ENCODE peak calls at places on chromosomes 3 and 15, in eight cellular contexts. One of them, this sample, is unnamed.

GRCh38 chr3:97793415-97794019 is 28.3 kb upstream of the CRYBG3 start:
- DNase-seq in AG09319: peak; percentile 34
- DNase-seq in gastrocnemius medialis: no peak
- DNase-seq in astrocyte: peak; percentile 19
- DNase-seq in HuH-7.5: no peak
- DNase-seq in NCI-H774: peak; percentile 68
- DNase-seq in stimulated activated CD4-positive, alpha-beta T cell treated with anti-CD3 and anti-CD28 coated beads, TNF-alpha, amount 100 ng/mL, for 4 hours: no peak
- DNase-seq in Right ventricle myocardium superior: no peak
- DNase-seq in this sample: no peak

GRCh38 chr3:64166584-64167155 is 58.6 kb downstream of the PRICKLE2 start:
- DNase-seq in gastrocnemius medialis: no peak
- DNase-seq in NCI-H774: no peak
- DNase-seq in Right ventricle myocardium superior: no peak
- DNase-seq in HuH-7.5: peak; percentile 73
- DNase-seq in astrocyte: peak; percentile 68
- DNase-seq in stimulated activated CD4-positive, alpha-beta T cell treated with anti-CD3 and anti-CD28 coated beads, TNF-alpha, amount 100 ng/mL, for 4 hours: no peak
- DNase-seq in AG09319: no peak
- DNase-seq in this sample: no peak

GRCh38 chr3:16301490-16301889 is 36.5 kb downstream of the OXNAD1 start:
- DNase-seq in NCI-H774: no peak
- DNase-seq in gastrocnemius medialis: no peak
- DNase-seq in Right ventricle myocardium superior: no peak
- DNase-seq in HuH-7.5: no peak
- DNase-seq in stimulated activated CD4-positive, alpha-beta T cell treated with anti-CD3 and anti-CD28 coated beads, TNF-alpha, amount 100 ng/mL, for 4 hours: no peak
- DNase-seq in AG09319: no peak
- DNase-seq in astrocyte: no peak
- DNase-seq in this sample: no peak

GRCh38 chr3:127714151-127714571 is 41.4 kb downstream of the ABTB1 start:
- DNase-seq in gastrocnemius medialis: no peak
- DNase-seq in astrocyte: no peak
- DNase-seq in Right ventricle myocardium superior: no peak
- DNase-seq in stimulated activated CD4-positive, alpha-beta T cell treated with anti-CD3 and anti-CD28 coated beads, TNF-alpha, amount 100 ng/mL, for 4 hours: no peak
- DNase-seq in AG09319: no peak
- DNase-seq in NCI-H774: no peak
- DNase-seq in HuH-7.5: no peak
- DNase-seq in this sample: no peak

GRCh38 chr15:46646476-46646875 is 1011.6 kb downstream of the SQOR start:
- DNase-seq in AG09319: no peak
- DNase-seq in Right ventricle myocardium superior: no peak
- DNase-seq in astrocyte: no peak
- DNase-seq in stimulated activated CD4-positive, alpha-beta T cell treated with anti-CD3 and anti-CD28 coated beads, TNF-alpha, amount 100 ng/mL, for 4 hours: no peak
- DNase-seq in NCI-H774: no peak
- DNase-seq in HuH-7.5: no peak
- DNase-seq in gastrocnemius medialis: no peak
- DNase-seq in this sample: no peak

GRCh38 chr15:70974004-70974832 is 81.6 kb downstream of the LRRC49 start:
- DNase-seq in NCI-H774: no peak
- DNase-seq in gastrocnemius medialis: no peak
- DNase-seq in Right ventricle myocardium superior: no peak
- DNase-seq in astrocyte: peak; percentile 54
- DNase-seq in stimulated activated CD4-positive, alpha-beta T cell treated with anti-CD3 and anti-CD28 coated beads, TNF-alpha, amount 100 ng/mL, for 4 hours: no peak
- DNase-seq in AG09319: peak; percentile 24
- DNase-seq in HuH-7.5: no peak
- DNase-seq in this sample: no peak

GRCh38 chr3:189001559-189001958 is 170.2 kb upstream of the TPRG1 start:
- DNase-seq in Right ventricle myocardium superior: no peak
- DNase-seq in stimulated activated CD4-positive, alpha-beta T cell treated with anti-CD3 and anti-CD28 coated beads, TNF-alpha, amount 100 ng/mL, for 4 hours: no peak
- DNase-seq in HuH-7.5: no peak
- DNase-seq in NCI-H774: no peak
- DNase-seq in AG09319: no peak
- DNase-seq in astrocyte: peak; percentile 78
- DNase-seq in gastrocnemius medialis: no peak
- DNase-seq in this sample: no peak

GRCh38 chr15:46251873-46252272 is 617.0 kb downstream of the SQOR start:
- DNase-seq in Right ventricle myocardium superior: no peak
- DNase-seq in NCI-H774: peak; percentile 35
- DNase-seq in AG09319: no peak
- DNase-seq in gastrocnemius medialis: no peak
- DNase-seq in stimulated activated CD4-positive, alpha-beta T cell treated with anti-CD3 and anti-CD28 coated beads, TNF-alpha, amount 100 ng/mL, for 4 hours: no peak
- DNase-seq in HuH-7.5: no peak
- DNase-seq in astrocyte: no peak
- DNase-seq in this sample: no peak

GRCh38 chr15:33801954-33802353 is 166.3 kb upstream of the CHRM5 start:
- DNase-seq in AG09319: no peak
- DNase-seq in NCI-H774: no peak
- DNase-seq in gastrocnemius medialis: no peak
- DNase-seq in Right ventricle myocardium superior: no peak
- DNase-seq in astrocyte: no peak
- DNase-seq in HuH-7.5: no peak
- DNase-seq in stimulated activated CD4-positive, alpha-beta T cell treated with anti-CD3 and anti-CD28 coated beads, TNF-alpha, amount 100 ng/mL, for 4 hours: no peak
- DNase-seq in this sample: no peak

GRCh38 chr15:101437209-101437608 is 52.3 kb downstream of the PCSK6 start:
- DNase-seq in NCI-H774: no peak
- DNase-seq in HuH-7.5: no peak
- DNase-seq in stimulated activated CD4-positive, alpha-beta T cell treated with anti-CD3 and anti-CD28 coated beads, TNF-alpha, amount 100 ng/mL, for 4 hours: no peak
- DNase-seq in gastrocnemius medialis: no peak
- DNase-seq in astrocyte: no peak
- DNase-seq in AG09319: no peak
- DNase-seq in Right ventricle myocardium superior: no peak
- DNase-seq in this sample: no peak

GRCh38 chr3:52053307-52054304 is 2.8 kb downstream of the DUSP7 start:
- DNase-seq in astrocyte: no peak
- DNase-seq in Right ventricle myocardium superior: no peak
- DNase-seq in HuH-7.5: no peak
- DNase-seq in NCI-H774: no peak
- DNase-seq in AG09319: no peak
- DNase-seq in stimulated activated CD4-positive, alpha-beta T cell treated with anti-CD3 and anti-CD28 coated beads, TNF-alpha, amount 100 ng/mL, for 4 hours: peak; percentile 31
- DNase-seq in gastrocnemius medialis: peak; percentile 61
- DNase-seq in this sample: peak; percentile 13

GRCh38 chr3:133016838-133017309 is 21.3 kb upstream of the TMEM108 start:
- DNase-seq in gastrocnemius medialis: no peak
- DNase-seq in HuH-7.5: no peak
- DNase-seq in NCI-H774: no peak
- DNase-seq in Right ventricle myocardium superior: no peak
- DNase-seq in stimulated activated CD4-positive, alpha-beta T cell treated with anti-CD3 and anti-CD28 coated beads, TNF-alpha, amount 100 ng/mL, for 4 hours: no peak
- DNase-seq in AG09319: no peak
- DNase-seq in astrocyte: no peak
- DNase-seq in this sample: no peak

GRCh38 chr3:100602506-100603444 is 6.6 kb upstream of the ADGRG7 start:
- DNase-seq in Right ventricle myocardium superior: no peak
- DNase-seq in stimulated activated CD4-positive, alpha-beta T cell treated with anti-CD3 and anti-CD28 coated beads, TNF-alpha, amount 100 ng/mL, for 4 hours: no peak
- DNase-seq in HuH-7.5: no peak
- DNase-seq in astrocyte: peak; percentile 34
- DNase-seq in gastrocnemius medialis: no peak
- DNase-seq in NCI-H774: no peak
- DNase-seq in AG09319: no peak
- DNase-seq in this sample: no peak

GRCh38 chr3:191502583-191502982 is 41.6 kb downstream of the PYDC2 start:
- DNase-seq in AG09319: no peak
- DNase-seq in astrocyte: no peak
- DNase-seq in gastrocnemius medialis: no peak
- DNase-seq in HuH-7.5: no peak
- DNase-seq in stimulated activated CD4-positive, alpha-beta T cell treated with anti-CD3 and anti-CD28 coated beads, TNF-alpha, amount 100 ng/mL, for 4 hours: no peak
- DNase-seq in Right ventricle myocardium superior: no peak
- DNase-seq in NCI-H774: no peak
- DNase-seq in this sample: no peak

GRCh38 chr15:38553071-38553470 is 11.5 kb downstream of the RASGRP1 start:
- DNase-seq in gastrocnemius medialis: no peak
- DNase-seq in NCI-H774: no peak
- DNase-seq in AG09319: no peak
- DNase-seq in Right ventricle myocardium superior: no peak
- DNase-seq in HuH-7.5: no peak
- DNase-seq in stimulated activated CD4-positive, alpha-beta T cell treated with anti-CD3 and anti-CD28 coated beads, TNF-alpha, amount 100 ng/mL, for 4 hours: no peak
- DNase-seq in astrocyte: no peak
- DNase-seq in this sample: no peak

GRCh38 chr15:77731067-77731466 is 98.4 kb upstream of the LINGO1 start:
- DNase-seq in stimulated activated CD4-positive, alpha-beta T cell treated with anti-CD3 and anti-CD28 coated beads, TNF-alpha, amount 100 ng/mL, for 4 hours: no peak
- DNase-seq in astrocyte: no peak
- DNase-seq in AG09319: no peak
- DNase-seq in Right ventricle myocardium superior: no peak
- DNase-seq in NCI-H774: no peak
- DNase-seq in HuH-7.5: no peak
- DNase-seq in gastrocnemius medialis: no peak
- DNase-seq in this sample: no peak

GRCh38 chr3:133494469-133494868 is 79.0 kb upstream of the CDV3 start:
- DNase-seq in Right ventricle myocardium superior: no peak
- DNase-seq in HuH-7.5: peak; percentile 57
- DNase-seq in AG09319: no peak
- DNase-seq in stimulated activated CD4-positive, alpha-beta T cell treated with anti-CD3 and anti-CD28 coated beads, TNF-alpha, amount 100 ng/mL, for 4 hours: no peak
- DNase-seq in gastrocnemius medialis: no peak
- DNase-seq in astrocyte: no peak
- DNase-seq in NCI-H774: no peak
- DNase-seq in this sample: no peak

GRCh38 chr3:11944052-11944673 is 60.0 kb upstream of the SYN2 start:
- DNase-seq in Right ventricle myocardium superior: no peak
- DNase-seq in astrocyte: no peak
- DNase-seq in AG09319: no peak
- DNase-seq in HuH-7.5: peak; percentile 53
- DNase-seq in stimulated activated CD4-positive, alpha-beta T cell treated with anti-CD3 and anti-CD28 coated beads, TNF-alpha, amount 100 ng/mL, for 4 hours: no peak
- DNase-seq in gastrocnemius medialis: no peak
- DNase-seq in NCI-H774: peak; percentile 27
- DNase-seq in this sample: no peak

GRCh38 chr15:77838595-77838994 is 205.9 kb upstream of the LINGO1 start:
- DNase-seq in HuH-7.5: no peak
- DNase-seq in NCI-H774: no peak
- DNase-seq in Right ventricle myocardium superior: no peak
- DNase-seq in stimulated activated CD4-positive, alpha-beta T cell treated with anti-CD3 and anti-CD28 coated beads, TNF-alpha, amount 100 ng/mL, for 4 hours: no peak
- DNase-seq in gastrocnemius medialis: no peak
- DNase-seq in AG09319: no peak
- DNase-seq in astrocyte: no peak
- DNase-seq in this sample: no peak

GRCh38 chr3:179464296-179465092 is 13.2 kb upstream of the GNB4 start:
- DNase-seq in HuH-7.5: no peak
- DNase-seq in AG09319: no peak
- DNase-seq in Right ventricle myocardium superior: no peak
- DNase-seq in stimulated activated CD4-positive, alpha-beta T cell treated with anti-CD3 and anti-CD28 coated beads, TNF-alpha, amount 100 ng/mL, for 4 hours: no peak
- DNase-seq in gastrocnemius medialis: no peak
- DNase-seq in astrocyte: no peak
- DNase-seq in NCI-H774: no peak
- DNase-seq in this sample: no peak

GRCh38 chr3:141307351-141308059 is 60.8 kb upstream of the ZBTB38 start:
- DNase-seq in astrocyte: no peak
- DNase-seq in Right ventricle myocardium superior: no peak
- DNase-seq in HuH-7.5: no peak
- DNase-seq in stimulated activated CD4-positive, alpha-beta T cell treated with anti-CD3 and anti-CD28 coated beads, TNF-alpha, amount 100 ng/mL, for 4 hours: no peak
- DNase-seq in gastrocnemius medialis: no peak
- DNase-seq in AG09319: no peak
- DNase-seq in NCI-H774: no peak
- DNase-seq in this sample: no peak

GRCh38 chr3:71271616-71272015 is 311.9 kb downstream of the FOXP1 start:
- DNase-seq in HuH-7.5: no peak
- DNase-seq in stimulated activated CD4-positive, alpha-beta T cell treated with anti-CD3 and anti-CD28 coated beads, TNF-alpha, amount 100 ng/mL, for 4 hours: no peak
- DNase-seq in Right ventricle myocardium superior: no peak
- DNase-seq in AG09319: no peak
- DNase-seq in astrocyte: peak; percentile 46
- DNase-seq in NCI-H774: no peak
- DNase-seq in gastrocnemius medialis: no peak
- DNase-seq in this sample: no peak

GRCh38 chr15:92810418-92811138 is 89.5 kb upstream of the CHD2 start:
- DNase-seq in NCI-H774: peak; percentile 81
- DNase-seq in gastrocnemius medialis: peak; percentile 74
- DNase-seq in astrocyte: peak; percentile 76
- DNase-seq in HuH-7.5: peak; percentile 46
- DNase-seq in Right ventricle myocardium superior: peak; percentile 90
- DNase-seq in stimulated activated CD4-positive, alpha-beta T cell treated with anti-CD3 and anti-CD28 coated beads, TNF-alpha, amount 100 ng/mL, for 4 hours: no peak
- DNase-seq in AG09319: no peak
- DNase-seq in this sample: no peak

GRCh38 chr3:197256836-197257444 is 41.5 kb downstream of the DLG1 start:
- DNase-seq in HuH-7.5: no peak
- DNase-seq in stimulated activated CD4-positive, alpha-beta T cell treated with anti-CD3 and anti-CD28 coated beads, TNF-alpha, amount 100 ng/mL, for 4 hours: no peak
- DNase-seq in astrocyte: peak; percentile 40
- DNase-seq in NCI-H774: no peak
- DNase-seq in AG09319: peak; percentile 25
- DNase-seq in Right ventricle myocardium superior: no peak
- DNase-seq in gastrocnemius medialis: no peak
- DNase-seq in this sample: no peak

GRCh38 chr3:155243512-155243921 is 50.0 kb downstream of the STRIT1 start:
- DNase-seq in gastrocnemius medialis: no peak
- DNase-seq in HuH-7.5: no peak
- DNase-seq in NCI-H774: no peak
- DNase-seq in astrocyte: peak; percentile 29
- DNase-seq in AG09319: no peak
- DNase-seq in stimulated activated CD4-positive, alpha-beta T cell treated with anti-CD3 and anti-CD28 coated beads, TNF-alpha, amount 100 ng/mL, for 4 hours: no peak
- DNase-seq in Right ventricle myocardium superior: no peak
- DNase-seq in this sample: no peak

GRCh38 chr3:188749010-188749617 is 422.7 kb upstream of the TPRG1 start:
- DNase-seq in AG09319: no peak
- DNase-seq in stimulated activated CD4-positive, alpha-beta T cell treated with anti-CD3 and anti-CD28 coated beads, TNF-alpha, amount 100 ng/mL, for 4 hours: peak; percentile 27
- DNase-seq in NCI-H774: no peak
- DNase-seq in astrocyte: no peak
- DNase-seq in Right ventricle myocardium superior: no peak
- DNase-seq in HuH-7.5: no peak
- DNase-seq in gastrocnemius medialis: no peak
- DNase-seq in this sample: peak; percentile 15

GRCh38 chr3:49465269-49466034 is 4.6 kb upstream of the DAG1 start:
- DNase-seq in NCI-H774: no peak
- DNase-seq in gastrocnemius medialis: no peak
- DNase-seq in HuH-7.5: peak; percentile 46
- DNase-seq in astrocyte: peak; percentile 44
- DNase-seq in Right ventricle myocardium superior: peak; percentile 60
- DNase-seq in AG09319: no peak
- DNase-seq in stimulated activated CD4-positive, alpha-beta T cell treated with anti-CD3 and anti-CD28 coated beads, TNF-alpha, amount 100 ng/mL, for 4 hours: no peak
- DNase-seq in this sample: no peak

GRCh38 chr3:71784914-71785593 is at the start of gene PROK2:
- DNase-seq in gastrocnemius medialis: no peak
- DNase-seq in HuH-7.5: no peak
- DNase-seq in AG09319: no peak
- DNase-seq in Right ventricle myocardium superior: no peak
- DNase-seq in NCI-H774: no peak
- DNase-seq in astrocyte: no peak
- DNase-seq in stimulated activated CD4-positive, alpha-beta T cell treated with anti-CD3 and anti-CD28 coated beads, TNF-alpha, amount 100 ng/mL, for 4 hours: peak; percentile 27
- DNase-seq in this sample: no peak

GRCh38 chr3:59212128-59212764 is 162.4 kb upstream of the CFAP20DC start:
- DNase-seq in stimulated activated CD4-positive, alpha-beta T cell treated with anti-CD3 and anti-CD28 coated beads, TNF-alpha, amount 100 ng/mL, for 4 hours: no peak
- DNase-seq in AG09319: peak; percentile 25
- DNase-seq in HuH-7.5: peak; percentile 5
- DNase-seq in NCI-H774: peak; percentile 26
- DNase-seq in astrocyte: peak; percentile 25
- DNase-seq in Right ventricle myocardium superior: no peak
- DNase-seq in gastrocnemius medialis: no peak
- DNase-seq in this sample: no peak